ENCODE peak calls at places on chromosomes 13 and 19, in eight cellular contexts. One of them, this sample, is unnamed.

GRCh38 chr19:4396949-4397783 is 3.2 kb downstream of the SH3GL1 start:
- DNase-seq in T-helper 17 cell: no peak
- DNase-seq in stimulated activated CD8-positive, alpha-beta memory T cell treated with anti-CD3 and anti-CD28 coated beads, Interleukin-4, amount 100 ng/mL, for 4 hours: no peak
- DNase-seq in memory B cell: no peak
- DNase-seq in neural progenitor cell: no peak
- DNase-seq in stimulated activated CD4-positive, alpha-beta T cell treated with anti-CD3 and anti-CD28 coated beads, Interleukin-4, amount 100 ng/mL, for 1 hour: no peak
- DNase-seq in HEK293T: no peak
- DNase-seq in GM04504: no peak
- DNase-seq in this sample: no peak

GRCh38 chr19:13689050-13689449 is 75.3 kb upstream of the MRI1 start:
- DNase-seq in stimulated activated CD8-positive, alpha-beta memory T cell treated with anti-CD3 and anti-CD28 coated beads, Interleukin-4, amount 100 ng/mL, for 4 hours: no peak
- DNase-seq in neural progenitor cell: peak
- DNase-seq in GM04504: no peak
- DNase-seq in HEK293T: peak
- DNase-seq in T-helper 17 cell: no peak
- DNase-seq in stimulated activated CD4-positive, alpha-beta T cell treated with anti-CD3 and anti-CD28 coated beads, Interleukin-4, amount 100 ng/mL, for 1 hour: no peak
- DNase-seq in memory B cell: no peak
- DNase-seq in this sample: no peak

GRCh38 chr19:55230780-55231179 is 2.2 kb upstream of the TMEM86B start:
- DNase-seq in T-helper 17 cell: no peak
- DNase-seq in neural progenitor cell: no peak
- DNase-seq in HEK293T: no peak
- DNase-seq in stimulated activated CD4-positive, alpha-beta T cell treated with anti-CD3 and anti-CD28 coated beads, Interleukin-4, amount 100 ng/mL, for 1 hour: no peak
- DNase-seq in stimulated activated CD8-positive, alpha-beta memory T cell treated with anti-CD3 and anti-CD28 coated beads, Interleukin-4, amount 100 ng/mL, for 4 hours: no peak
- DNase-seq in memory B cell: no peak
- DNase-seq in GM04504: no peak
- DNase-seq in this sample: no peak

GRCh38 chr13:31503626-31504025 is 235.7 kb upstream of the RXFP2 start:
- DNase-seq in HEK293T: no peak
- DNase-seq in GM04504: no peak
- DNase-seq in T-helper 17 cell: no peak
- DNase-seq in stimulated activated CD8-positive, alpha-beta memory T cell treated with anti-CD3 and anti-CD28 coated beads, Interleukin-4, amount 100 ng/mL, for 4 hours: no peak
- DNase-seq in memory B cell: no peak
- DNase-seq in stimulated activated CD4-positive, alpha-beta T cell treated with anti-CD3 and anti-CD28 coated beads, Interleukin-4, amount 100 ng/mL, for 1 hour: no peak
- DNase-seq in neural progenitor cell: no peak
- DNase-seq in this sample: no peak

GRCh38 chr13:98423417-98423816 is 153.5 kb downstream of the STK24 start:
- DNase-seq in GM04504: no peak
- DNase-seq in HEK293T: no peak
- DNase-seq in T-helper 17 cell: no peak
- DNase-seq in stimulated activated CD4-positive, alpha-beta T cell treated with anti-CD3 and anti-CD28 coated beads, Interleukin-4, amount 100 ng/mL, for 1 hour: no peak
- DNase-seq in neural progenitor cell: no peak
- DNase-seq in stimulated activated CD8-positive, alpha-beta memory T cell treated with anti-CD3 and anti-CD28 coated beads, Interleukin-4, amount 100 ng/mL, for 4 hours: no peak
- DNase-seq in memory B cell: no peak
- DNase-seq in this sample: no peak

GRCh38 chr19:5850743-5851293 is 431 bp downstream of the FUT3 start:
- DNase-seq in stimulated activated CD8-positive, alpha-beta memory T cell treated with anti-CD3 and anti-CD28 coated beads, Interleukin-4, amount 100 ng/mL, for 4 hours: no peak
- DNase-seq in memory B cell: no peak
- DNase-seq in GM04504: peak
- DNase-seq in T-helper 17 cell: no peak
- DNase-seq in neural progenitor cell: no peak
- DNase-seq in HEK293T: no peak
- DNase-seq in stimulated activated CD4-positive, alpha-beta T cell treated with anti-CD3 and anti-CD28 coated beads, Interleukin-4, amount 100 ng/mL, for 1 hour: no peak
- DNase-seq in this sample: no peak

GRCh38 chr13:87677334-87678234 is 6.4 kb downstream of the SLITRK5 start:
- DNase-seq in GM04504: no peak
- DNase-seq in neural progenitor cell: peak
- DNase-seq in stimulated activated CD4-positive, alpha-beta T cell treated with anti-CD3 and anti-CD28 coated beads, Interleukin-4, amount 100 ng/mL, for 1 hour: peak
- DNase-seq in T-helper 17 cell: no peak
- DNase-seq in stimulated activated CD8-positive, alpha-beta memory T cell treated with anti-CD3 and anti-CD28 coated beads, Interleukin-4, amount 100 ng/mL, for 4 hours: no peak
- DNase-seq in memory B cell: no peak
- DNase-seq in HEK293T: peak
- DNase-seq in this sample: no peak

GRCh38 chr19:53908106-53908932 is 759 bp upstream of the CACNG7 start:
- DNase-seq in memory B cell: no peak
- DNase-seq in T-helper 17 cell: no peak
- DNase-seq in GM04504: no peak
- DNase-seq in stimulated activated CD4-positive, alpha-beta T cell treated with anti-CD3 and anti-CD28 coated beads, Interleukin-4, amount 100 ng/mL, for 1 hour: peak
- DNase-seq in HEK293T: peak
- DNase-seq in neural progenitor cell: peak
- DNase-seq in stimulated activated CD8-positive, alpha-beta memory T cell treated with anti-CD3 and anti-CD28 coated beads, Interleukin-4, amount 100 ng/mL, for 4 hours: no peak
- DNase-seq in this sample: peak

GRCh38 chr13:48125794-48126228 is 30.9 kb upstream of the MED4 start:
- DNase-seq in stimulated activated CD4-positive, alpha-beta T cell treated with anti-CD3 and anti-CD28 coated beads, Interleukin-4, amount 100 ng/mL, for 1 hour: no peak
- DNase-seq in GM04504: no peak
- DNase-seq in T-helper 17 cell: no peak
- DNase-seq in neural progenitor cell: no peak
- DNase-seq in stimulated activated CD8-positive, alpha-beta memory T cell treated with anti-CD3 and anti-CD28 coated beads, Interleukin-4, amount 100 ng/mL, for 4 hours: no peak
- DNase-seq in memory B cell: no peak
- DNase-seq in HEK293T: no peak
- DNase-seq in this sample: no peak

GRCh38 chr13:66407159-66407558 is 823.0 kb downstream of the PCDH9 start:
- DNase-seq in stimulated activated CD4-positive, alpha-beta T cell treated with anti-CD3 and anti-CD28 coated beads, Interleukin-4, amount 100 ng/mL, for 1 hour: no peak
- DNase-seq in T-helper 17 cell: no peak
- DNase-seq in neural progenitor cell: peak
- DNase-seq in stimulated activated CD8-positive, alpha-beta memory T cell treated with anti-CD3 and anti-CD28 coated beads, Interleukin-4, amount 100 ng/mL, for 4 hours: no peak
- DNase-seq in GM04504: no peak
- DNase-seq in HEK293T: no peak
- DNase-seq in memory B cell: no peak
- DNase-seq in this sample: no peak

GRCh38 chr13:49539313-49539712 is 43.6 kb downstream of the PHF11 start:
- DNase-seq in memory B cell: no peak
- DNase-seq in HEK293T: no peak
- DNase-seq in GM04504: no peak
- DNase-seq in stimulated activated CD8-positive, alpha-beta memory T cell treated with anti-CD3 and anti-CD28 coated beads, Interleukin-4, amount 100 ng/mL, for 4 hours: no peak
- DNase-seq in neural progenitor cell: no peak
- DNase-seq in stimulated activated CD4-positive, alpha-beta T cell treated with anti-CD3 and anti-CD28 coated beads, Interleukin-4, amount 100 ng/mL, for 1 hour: no peak
- DNase-seq in T-helper 17 cell: no peak
- DNase-seq in this sample: no peak

GRCh38 chr19:1651061-1651547 is 1.3 kb downstream of the TCF3 start:
- DNase-seq in HEK293T: no peak
- DNase-seq in GM04504: no peak
- DNase-seq in stimulated activated CD4-positive, alpha-beta T cell treated with anti-CD3 and anti-CD28 coated beads, Interleukin-4, amount 100 ng/mL, for 1 hour: peak
- DNase-seq in memory B cell: peak
- DNase-seq in neural progenitor cell: peak
- DNase-seq in T-helper 17 cell: peak
- DNase-seq in stimulated activated CD8-positive, alpha-beta memory T cell treated with anti-CD3 and anti-CD28 coated beads, Interleukin-4, amount 100 ng/mL, for 4 hours: peak
- DNase-seq in this sample: no peak

GRCh38 chr19:32068805-32069204 is 276.6 kb upstream of the ZNF507 start:
- DNase-seq in HEK293T: no peak
- DNase-seq in memory B cell: no peak
- DNase-seq in T-helper 17 cell: no peak
- DNase-seq in stimulated activated CD4-positive, alpha-beta T cell treated with anti-CD3 and anti-CD28 coated beads, Interleukin-4, amount 100 ng/mL, for 1 hour: no peak
- DNase-seq in neural progenitor cell: no peak
- DNase-seq in stimulated activated CD8-positive, alpha-beta memory T cell treated with anti-CD3 and anti-CD28 coated beads, Interleukin-4, amount 100 ng/mL, for 4 hours: no peak
- DNase-seq in GM04504: no peak
- DNase-seq in this sample: no peak

GRCh38 chr19:49421039-49421877 is 2.0 kb downstream of the PTH2 start:
- DNase-seq in stimulated activated CD8-positive, alpha-beta memory T cell treated with anti-CD3 and anti-CD28 coated beads, Interleukin-4, amount 100 ng/mL, for 4 hours: no peak
- DNase-seq in HEK293T: peak
- DNase-seq in GM04504: no peak
- DNase-seq in neural progenitor cell: peak
- DNase-seq in T-helper 17 cell: no peak
- DNase-seq in memory B cell: no peak
- DNase-seq in stimulated activated CD4-positive, alpha-beta T cell treated with anti-CD3 and anti-CD28 coated beads, Interleukin-4, amount 100 ng/mL, for 1 hour: peak
- DNase-seq in this sample: peak

GRCh38 chr13:67841071-67841470 is 610.9 kb upstream of the PCDH9 start:
- DNase-seq in T-helper 17 cell: no peak
- DNase-seq in HEK293T: peak
- DNase-seq in neural progenitor cell: peak
- DNase-seq in memory B cell: no peak
- DNase-seq in stimulated activated CD4-positive, alpha-beta T cell treated with anti-CD3 and anti-CD28 coated beads, Interleukin-4, amount 100 ng/mL, for 1 hour: no peak
- DNase-seq in GM04504: no peak
- DNase-seq in stimulated activated CD8-positive, alpha-beta memory T cell treated with anti-CD3 and anti-CD28 coated beads, Interleukin-4, amount 100 ng/mL, for 4 hours: no peak
- DNase-seq in this sample: no peak

GRCh38 chr19:10566658-10567410 is 1.0 kb upstream of the KRI1 start:
- DNase-seq in memory B cell: peak
- DNase-seq in GM04504: no peak
- DNase-seq in stimulated activated CD8-positive, alpha-beta memory T cell treated with anti-CD3 and anti-CD28 coated beads, Interleukin-4, amount 100 ng/mL, for 4 hours: peak
- DNase-seq in stimulated activated CD4-positive, alpha-beta T cell treated with anti-CD3 and anti-CD28 coated beads, Interleukin-4, amount 100 ng/mL, for 1 hour: peak
- DNase-seq in neural progenitor cell: no peak
- DNase-seq in T-helper 17 cell: no peak
- DNase-seq in HEK293T: no peak
- DNase-seq in this sample: no peak

GRCh38 chr13:48004201-48004600 is 3.1 kb upstream of the SUCLA2 start:
- DNase-seq in GM04504: no peak
- DNase-seq in stimulated activated CD4-positive, alpha-beta T cell treated with anti-CD3 and anti-CD28 coated beads, Interleukin-4, amount 100 ng/mL, for 1 hour: no peak
- DNase-seq in neural progenitor cell: no peak
- DNase-seq in stimulated activated CD8-positive, alpha-beta memory T cell treated with anti-CD3 and anti-CD28 coated beads, Interleukin-4, amount 100 ng/mL, for 4 hours: no peak
- DNase-seq in HEK293T: no peak
- DNase-seq in memory B cell: no peak
- DNase-seq in T-helper 17 cell: no peak
- DNase-seq in this sample: peak

GRCh38 chr13:68026077-68026476 is 795.9 kb upstream of the PCDH9 start:
- DNase-seq in neural progenitor cell: no peak
- DNase-seq in stimulated activated CD8-positive, alpha-beta memory T cell treated with anti-CD3 and anti-CD28 coated beads, Interleukin-4, amount 100 ng/mL, for 4 hours: no peak
- DNase-seq in HEK293T: no peak
- DNase-seq in memory B cell: no peak
- DNase-seq in T-helper 17 cell: no peak
- DNase-seq in stimulated activated CD4-positive, alpha-beta T cell treated with anti-CD3 and anti-CD28 coated beads, Interleukin-4, amount 100 ng/mL, for 1 hour: no peak
- DNase-seq in GM04504: no peak
- DNase-seq in this sample: no peak

GRCh38 chr19:44912854-44913253 is 1.6 kb upstream of the APOC1 start:
- DNase-seq in stimulated activated CD8-positive, alpha-beta memory T cell treated with anti-CD3 and anti-CD28 coated beads, Interleukin-4, amount 100 ng/mL, for 4 hours: no peak
- DNase-seq in GM04504: no peak
- DNase-seq in T-helper 17 cell: no peak
- DNase-seq in neural progenitor cell: no peak
- DNase-seq in HEK293T: no peak
- DNase-seq in memory B cell: no peak
- DNase-seq in stimulated activated CD4-positive, alpha-beta T cell treated with anti-CD3 and anti-CD28 coated beads, Interleukin-4, amount 100 ng/mL, for 1 hour: no peak
- DNase-seq in this sample: no peak

GRCh38 chr13:47337781-47338507 is 441.1 kb upstream of the HTR2A start:
- DNase-seq in T-helper 17 cell: no peak
- DNase-seq in HEK293T: no peak
- DNase-seq in memory B cell: no peak
- DNase-seq in stimulated activated CD8-positive, alpha-beta memory T cell treated with anti-CD3 and anti-CD28 coated beads, Interleukin-4, amount 100 ng/mL, for 4 hours: no peak
- DNase-seq in GM04504: no peak
- DNase-seq in neural progenitor cell: peak
- DNase-seq in stimulated activated CD4-positive, alpha-beta T cell treated with anti-CD3 and anti-CD28 coated beads, Interleukin-4, amount 100 ng/mL, for 1 hour: no peak
- DNase-seq in this sample: no peak

GRCh38 chr13:32211788-32212187 is 103.4 kb downstream of the ZAR1L start:
- DNase-seq in neural progenitor cell: no peak
- DNase-seq in HEK293T: no peak
- DNase-seq in T-helper 17 cell: no peak
- DNase-seq in GM04504: peak
- DNase-seq in stimulated activated CD8-positive, alpha-beta memory T cell treated with anti-CD3 and anti-CD28 coated beads, Interleukin-4, amount 100 ng/mL, for 4 hours: no peak
- DNase-seq in memory B cell: no peak
- DNase-seq in stimulated activated CD4-positive, alpha-beta T cell treated with anti-CD3 and anti-CD28 coated beads, Interleukin-4, amount 100 ng/mL, for 1 hour: no peak
- DNase-seq in this sample: no peak

GRCh38 chr13:51564252-51564651 is 20.0 kb upstream of the WDFY2 start:
- DNase-seq in GM04504: no peak
- DNase-seq in neural progenitor cell: no peak
- DNase-seq in HEK293T: no peak
- DNase-seq in memory B cell: no peak
- DNase-seq in stimulated activated CD4-positive, alpha-beta T cell treated with anti-CD3 and anti-CD28 coated beads, Interleukin-4, amount 100 ng/mL, for 1 hour: no peak
- DNase-seq in stimulated activated CD8-positive, alpha-beta memory T cell treated with anti-CD3 and anti-CD28 coated beads, Interleukin-4, amount 100 ng/mL, for 4 hours: no peak
- DNase-seq in T-helper 17 cell: no peak
- DNase-seq in this sample: no peak

GRCh38 chr13:85650613-85651012 is 148.6 kb downstream of the SLITRK6 start:
- DNase-seq in GM04504: no peak
- DNase-seq in neural progenitor cell: no peak
- DNase-seq in stimulated activated CD4-positive, alpha-beta T cell treated with anti-CD3 and anti-CD28 coated beads, Interleukin-4, amount 100 ng/mL, for 1 hour: no peak
- DNase-seq in memory B cell: no peak
- DNase-seq in HEK293T: no peak
- DNase-seq in T-helper 17 cell: no peak
- DNase-seq in stimulated activated CD8-positive, alpha-beta memory T cell treated with anti-CD3 and anti-CD28 coated beads, Interleukin-4, amount 100 ng/mL, for 4 hours: no peak
- DNase-seq in this sample: no peak

GRCh38 chr13:114130708-114131580 is 1.5 kb downstream of the RASA3 start:
- DNase-seq in stimulated activated CD4-positive, alpha-beta T cell treated with anti-CD3 and anti-CD28 coated beads, Interleukin-4, amount 100 ng/mL, for 1 hour: no peak
- DNase-seq in T-helper 17 cell: peak
- DNase-seq in neural progenitor cell: peak
- DNase-seq in GM04504: peak
- DNase-seq in memory B cell: no peak
- DNase-seq in stimulated activated CD8-positive, alpha-beta memory T cell treated with anti-CD3 and anti-CD28 coated beads, Interleukin-4, amount 100 ng/mL, for 4 hours: no peak
- DNase-seq in HEK293T: no peak
- DNase-seq in this sample: no peak

GRCh38 chr19:1747285-1748114 is 5.8 kb upstream of the ONECUT3 start:
- DNase-seq in stimulated activated CD4-positive, alpha-beta T cell treated with anti-CD3 and anti-CD28 coated beads, Interleukin-4, amount 100 ng/mL, for 1 hour: peak
- DNase-seq in stimulated activated CD8-positive, alpha-beta memory T cell treated with anti-CD3 and anti-CD28 coated beads, Interleukin-4, amount 100 ng/mL, for 4 hours: peak
- DNase-seq in GM04504: peak
- DNase-seq in neural progenitor cell: peak
- DNase-seq in T-helper 17 cell: no peak
- DNase-seq in memory B cell: no peak
- DNase-seq in HEK293T: no peak
- DNase-seq in this sample: no peak

GRCh38 chr13:23086951-23087350 is 93.8 kb upstream of the SGCG start:
- DNase-seq in memory B cell: no peak
- DNase-seq in GM04504: no peak
- DNase-seq in T-helper 17 cell: no peak
- DNase-seq in stimulated activated CD4-positive, alpha-beta T cell treated with anti-CD3 and anti-CD28 coated beads, Interleukin-4, amount 100 ng/mL, for 1 hour: no peak
- DNase-seq in stimulated activated CD8-positive, alpha-beta memory T cell treated with anti-CD3 and anti-CD28 coated beads, Interleukin-4, amount 100 ng/mL, for 4 hours: no peak
- DNase-seq in neural progenitor cell: no peak
- DNase-seq in HEK293T: no peak
- DNase-seq in this sample: no peak

GRCh38 chr19:32459199-32459865 is 53.8 kb downstream of the DPY19L3 start:
- DNase-seq in stimulated activated CD4-positive, alpha-beta T cell treated with anti-CD3 and anti-CD28 coated beads, Interleukin-4, amount 100 ng/mL, for 1 hour: no peak
- DNase-seq in HEK293T: no peak
- DNase-seq in stimulated activated CD8-positive, alpha-beta memory T cell treated with anti-CD3 and anti-CD28 coated beads, Interleukin-4, amount 100 ng/mL, for 4 hours: no peak
- DNase-seq in T-helper 17 cell: no peak
- DNase-seq in neural progenitor cell: no peak
- DNase-seq in memory B cell: no peak
- DNase-seq in GM04504: no peak
- DNase-seq in this sample: no peak

GRCh38 chr13:111939285-111940278 is 127.4 kb upstream of the SOX1 start:
- DNase-seq in GM04504: no peak
- DNase-seq in neural progenitor cell: no peak
- DNase-seq in memory B cell: no peak
- DNase-seq in HEK293T: no peak
- DNase-seq in stimulated activated CD4-positive, alpha-beta T cell treated with anti-CD3 and anti-CD28 coated beads, Interleukin-4, amount 100 ng/mL, for 1 hour: no peak
- DNase-seq in T-helper 17 cell: no peak
- DNase-seq in stimulated activated CD8-positive, alpha-beta memory T cell treated with anti-CD3 and anti-CD28 coated beads, Interleukin-4, amount 100 ng/mL, for 4 hours: no peak
- DNase-seq in this sample: no peak

GRCh38 chr13:39538826-39539555 is 64.0 kb downstream of the LHFPL6 start:
- DNase-seq in HEK293T: no peak
- DNase-seq in memory B cell: no peak
- DNase-seq in T-helper 17 cell: no peak
- DNase-seq in neural progenitor cell: no peak
- DNase-seq in GM04504: no peak
- DNase-seq in stimulated activated CD8-positive, alpha-beta memory T cell treated with anti-CD3 and anti-CD28 coated beads, Interleukin-4, amount 100 ng/mL, for 4 hours: no peak
- DNase-seq in stimulated activated CD4-positive, alpha-beta T cell treated with anti-CD3 and anti-CD28 coated beads, Interleukin-4, amount 100 ng/mL, for 1 hour: no peak
- DNase-seq in this sample: no peak

GRCh38 chr19:51480590-51480989 is 2.3 kb downstream of the CEACAM18 start:
- DNase-seq in neural progenitor cell: peak
- DNase-seq in memory B cell: no peak
- DNase-seq in GM04504: no peak
- DNase-seq in stimulated activated CD8-positive, alpha-beta memory T cell treated with anti-CD3 and anti-CD28 coated beads, Interleukin-4, amount 100 ng/mL, for 4 hours: no peak
- DNase-seq in T-helper 17 cell: no peak
- DNase-seq in HEK293T: peak
- DNase-seq in stimulated activated CD4-positive, alpha-beta T cell treated with anti-CD3 and anti-CD28 coated beads, Interleukin-4, amount 100 ng/mL, for 1 hour: peak
- DNase-seq in this sample: no peak

GRCh38 chr19:46648961-46649960 is 11.7 kb downstream of the DACT3 start:
- DNase-seq in stimulated activated CD8-positive, alpha-beta memory T cell treated with anti-CD3 and anti-CD28 coated beads, Interleukin-4, amount 100 ng/mL, for 4 hours: no peak
- DNase-seq in neural progenitor cell: peak
- DNase-seq in stimulated activated CD4-positive, alpha-beta T cell treated with anti-CD3 and anti-CD28 coated beads, Interleukin-4, amount 100 ng/mL, for 1 hour: no peak
- DNase-seq in HEK293T: no peak
- DNase-seq in T-helper 17 cell: no peak
- DNase-seq in memory B cell: no peak
- DNase-seq in GM04504: no peak
- DNase-seq in this sample: no peak

GRCh38 chr19:15374796-15375440 is 4.7 kb downstream of the AKAP8 start:
- DNase-seq in stimulated activated CD4-positive, alpha-beta T cell treated with anti-CD3 and anti-CD28 coated beads, Interleukin-4, amount 100 ng/mL, for 1 hour: no peak
- DNase-seq in GM04504: no peak
- DNase-seq in neural progenitor cell: no peak
- DNase-seq in T-helper 17 cell: no peak
- DNase-seq in HEK293T: no peak
- DNase-seq in memory B cell: no peak
- DNase-seq in stimulated activated CD8-positive, alpha-beta memory T cell treated with anti-CD3 and anti-CD28 coated beads, Interleukin-4, amount 100 ng/mL, for 4 hours: no peak
- DNase-seq in this sample: no peak

GRCh38 chr13:65584126-65584525 is 1646.0 kb downstream of the PCDH9 start:
- DNase-seq in neural progenitor cell: no peak
- DNase-seq in GM04504: no peak
- DNase-seq in stimulated activated CD4-positive, alpha-beta T cell treated with anti-CD3 and anti-CD28 coated beads, Interleukin-4, amount 100 ng/mL, for 1 hour: no peak
- DNase-seq in HEK293T: no peak
- DNase-seq in T-helper 17 cell: no peak
- DNase-seq in stimulated activated CD8-positive, alpha-beta memory T cell treated with anti-CD3 and anti-CD28 coated beads, Interleukin-4, amount 100 ng/mL, for 4 hours: no peak
- DNase-seq in memory B cell: no peak
- DNase-seq in this sample: no peak

GRCh38 chr13:42832341-42833153 is 51.2 kb downstream of the FAM216B start:
- DNase-seq in stimulated activated CD8-positive, alpha-beta memory T cell treated with anti-CD3 and anti-CD28 coated beads, Interleukin-4, amount 100 ng/mL, for 4 hours: no peak
- DNase-seq in memory B cell: no peak
- DNase-seq in HEK293T: no peak
- DNase-seq in T-helper 17 cell: no peak
- DNase-seq in neural progenitor cell: no peak
- DNase-seq in GM04504: peak
- DNase-seq in stimulated activated CD4-positive, alpha-beta T cell treated with anti-CD3 and anti-CD28 coated beads, Interleukin-4, amount 100 ng/mL, for 1 hour: no peak
- DNase-seq in this sample: no peak

This sample was measured in C1 segment of cervical spinal cord.